ENCODE peak calls at places on chromosomes 4 and X, in five cellular contexts. One of them, this sample, is unnamed.

GRCh38 chrX:138986866-138987265 is 275.3 kb upstream of the FGF13 start:
- DNase-seq in hypothalamus: no peak
- DNase-seq in lung: no peak
- DNase-seq in thyroid gland: no peak
- DNase-seq in activated T-helper 1 cell treated with anti-CD3 and anti-CD28 coated beads, Interleukin-12 subunit alpha, Interleukin-12 subunit beta, Interleukin-2, Interleukin-4 antibody, amounts not matched to agents 30 ng/mL and 10 ng/mL and 1 ng/mL, durations not matched to agents 14 hours and 24 hours and 36 hours: no peak
- DNase-seq in this sample: no peak

GRCh38 chrX:48278958-48279357 is 23.8 kb downstream of the SSX1 start:
- DNase-seq in lung: no peak
- DNase-seq in activated T-helper 1 cell treated with anti-CD3 and anti-CD28 coated beads, Interleukin-12 subunit alpha, Interleukin-12 subunit beta, Interleukin-2, Interleukin-4 antibody, amounts not matched to agents 30 ng/mL and 10 ng/mL and 1 ng/mL, durations not matched to agents 14 hours and 24 hours and 36 hours: no peak
- DNase-seq in hypothalamus: no peak
- DNase-seq in thyroid gland: no peak
- DNase-seq in this sample: no peak

GRCh38 chrX:114976321-114976720 is 41.1 kb downstream of the IL13RA2 start:
- DNase-seq in thyroid gland: no peak
- DNase-seq in lung: no peak
- DNase-seq in hypothalamus: no peak
- DNase-seq in activated T-helper 1 cell treated with anti-CD3 and anti-CD28 coated beads, Interleukin-12 subunit alpha, Interleukin-12 subunit beta, Interleukin-2, Interleukin-4 antibody, amounts not matched to agents 30 ng/mL and 10 ng/mL and 1 ng/mL, durations not matched to agents 14 hours and 24 hours and 36 hours: no peak
- DNase-seq in this sample: no peak

GRCh38 chr4:101158136-101158485 is 189.2 kb downstream of the PPP3CA start:
- DNase-seq in activated T-helper 1 cell treated with anti-CD3 and anti-CD28 coated beads, Interleukin-12 subunit alpha, Interleukin-12 subunit beta, Interleukin-2, Interleukin-4 antibody, amounts not matched to agents 30 ng/mL and 10 ng/mL and 1 ng/mL, durations not matched to agents 14 hours and 24 hours and 36 hours: no peak
- DNase-seq in lung: no peak
- DNase-seq in hypothalamus: no peak
- DNase-seq in thyroid gland: no peak
- DNase-seq in this sample: peak; percentile 20

GRCh38 chrX:275967-276587 is 5.1 kb upstream of the PLCXD1 start:
- DNase-seq in activated T-helper 1 cell treated with anti-CD3 and anti-CD28 coated beads, Interleukin-12 subunit alpha, Interleukin-12 subunit beta, Interleukin-2, Interleukin-4 antibody, amounts not matched to agents 30 ng/mL and 10 ng/mL and 1 ng/mL, durations not matched to agents 14 hours and 24 hours and 36 hours: peak; percentile 11
- DNase-seq in thyroid gland: peak; percentile 83
- DNase-seq in hypothalamus: no peak
- DNase-seq in lung: peak; percentile 80
- DNase-seq in this sample: no peak

GRCh38 chr4:16229604-16230003 is 3.3 kb upstream of the TAPT1 start:
- DNase-seq in thyroid gland: no peak
- DNase-seq in activated T-helper 1 cell treated with anti-CD3 and anti-CD28 coated beads, Interleukin-12 subunit alpha, Interleukin-12 subunit beta, Interleukin-2, Interleukin-4 antibody, amounts not matched to agents 30 ng/mL and 10 ng/mL and 1 ng/mL, durations not matched to agents 14 hours and 24 hours and 36 hours: no peak
- DNase-seq in hypothalamus: no peak
- DNase-seq in lung: no peak
- DNase-seq in this sample: no peak

GRCh38 chrX:68018248-68019203 is 414.8 kb downstream of the OPHN1 start:
- DNase-seq in hypothalamus: no peak
- DNase-seq in lung: no peak
- DNase-seq in thyroid gland: peak; percentile 41
- DNase-seq in activated T-helper 1 cell treated with anti-CD3 and anti-CD28 coated beads, Interleukin-12 subunit alpha, Interleukin-12 subunit beta, Interleukin-2, Interleukin-4 antibody, amounts not matched to agents 30 ng/mL and 10 ng/mL and 1 ng/mL, durations not matched to agents 14 hours and 24 hours and 36 hours: no peak
- DNase-seq in this sample: no peak

GRCh38 chr4:14025093-14025492 is 397.6 kb upstream of the BOD1L1 start:
- DNase-seq in lung: no peak
- DNase-seq in hypothalamus: no peak
- DNase-seq in activated T-helper 1 cell treated with anti-CD3 and anti-CD28 coated beads, Interleukin-12 subunit alpha, Interleukin-12 subunit beta, Interleukin-2, Interleukin-4 antibody, amounts not matched to agents 30 ng/mL and 10 ng/mL and 1 ng/mL, durations not matched to agents 14 hours and 24 hours and 36 hours: no peak
- DNase-seq in thyroid gland: no peak
- DNase-seq in this sample: peak; percentile 0

GRCh38 chrX:107574711-107575110 is 53.6 kb upstream of the PRPS1 start:
- DNase-seq in hypothalamus: no peak
- DNase-seq in thyroid gland: no peak
- DNase-seq in activated T-helper 1 cell treated with anti-CD3 and anti-CD28 coated beads, Interleukin-12 subunit alpha, Interleukin-12 subunit beta, Interleukin-2, Interleukin-4 antibody, amounts not matched to agents 30 ng/mL and 10 ng/mL and 1 ng/mL, durations not matched to agents 14 hours and 24 hours and 36 hours: no peak
- DNase-seq in lung: no peak
- DNase-seq in this sample: no peak

GRCh38 chrX:16022580-16023170 is 100.7 kb upstream of the GRPR start:
- DNase-seq in thyroid gland: no peak
- DNase-seq in activated T-helper 1 cell treated with anti-CD3 and anti-CD28 coated beads, Interleukin-12 subunit alpha, Interleukin-12 subunit beta, Interleukin-2, Interleukin-4 antibody, amounts not matched to agents 30 ng/mL and 10 ng/mL and 1 ng/mL, durations not matched to agents 14 hours and 24 hours and 36 hours: no peak
- DNase-seq in lung: no peak
- DNase-seq in hypothalamus: no peak
- DNase-seq in this sample: no peak

GRCh38 chr4:4995103-4995761 is 24.0 kb downstream of the CYTL1 start:
- DNase-seq in lung: peak; percentile 63
- DNase-seq in thyroid gland: peak; percentile 69
- DNase-seq in activated T-helper 1 cell treated with anti-CD3 and anti-CD28 coated beads, Interleukin-12 subunit alpha, Interleukin-12 subunit beta, Interleukin-2, Interleukin-4 antibody, amounts not matched to agents 30 ng/mL and 10 ng/mL and 1 ng/mL, durations not matched to agents 14 hours and 24 hours and 36 hours: peak; percentile 9
- DNase-seq in hypothalamus: no peak
- DNase-seq in this sample: peak; percentile 14

GRCh38 chr4:70746179-70746839 is 24.5 kb downstream of the RUFY3 start:
- DNase-seq in thyroid gland: peak; percentile 47
- DNase-seq in activated T-helper 1 cell treated with anti-CD3 and anti-CD28 coated beads, Interleukin-12 subunit alpha, Interleukin-12 subunit beta, Interleukin-2, Interleukin-4 antibody, amounts not matched to agents 30 ng/mL and 10 ng/mL and 1 ng/mL, durations not matched to agents 14 hours and 24 hours and 36 hours: no peak
- DNase-seq in hypothalamus: no peak
- DNase-seq in lung: peak; percentile 46
- DNase-seq in this sample: no peak

GRCh38 chrX:125883169-125883568 is 282.9 kb downstream of the DCAF12L2 start:
- DNase-seq in lung: no peak
- DNase-seq in activated T-helper 1 cell treated with anti-CD3 and anti-CD28 coated beads, Interleukin-12 subunit alpha, Interleukin-12 subunit beta, Interleukin-2, Interleukin-4 antibody, amounts not matched to agents 30 ng/mL and 10 ng/mL and 1 ng/mL, durations not matched to agents 14 hours and 24 hours and 36 hours: no peak
- DNase-seq in hypothalamus: no peak
- DNase-seq in thyroid gland: no peak
- DNase-seq in this sample: no peak

GRCh38 chrX:153539171-153539978 is 21.9 kb downstream of the ATP2B3 start:
- DNase-seq in activated T-helper 1 cell treated with anti-CD3 and anti-CD28 coated beads, Interleukin-12 subunit alpha, Interleukin-12 subunit beta, Interleukin-2, Interleukin-4 antibody, amounts not matched to agents 30 ng/mL and 10 ng/mL and 1 ng/mL, durations not matched to agents 14 hours and 24 hours and 36 hours: peak; percentile 29
- DNase-seq in hypothalamus: peak; percentile 38
- DNase-seq in thyroid gland: peak; percentile 59
- DNase-seq in lung: peak; percentile 63
- DNase-seq in this sample: peak; percentile 27

GRCh38 chr4:174193438-174194015 is 89.9 kb downstream of the FBXO8 start:
- DNase-seq in thyroid gland: no peak
- DNase-seq in activated T-helper 1 cell treated with anti-CD3 and anti-CD28 coated beads, Interleukin-12 subunit alpha, Interleukin-12 subunit beta, Interleukin-2, Interleukin-4 antibody, amounts not matched to agents 30 ng/mL and 10 ng/mL and 1 ng/mL, durations not matched to agents 14 hours and 24 hours and 36 hours: no peak
- DNase-seq in hypothalamus: no peak
- DNase-seq in lung: no peak
- DNase-seq in this sample: no peak

GRCh38 chr4:139743027-139743426 is 77.4 kb downstream of the MGST2 start:
- DNase-seq in thyroid gland: no peak
- DNase-seq in activated T-helper 1 cell treated with anti-CD3 and anti-CD28 coated beads, Interleukin-12 subunit alpha, Interleukin-12 subunit beta, Interleukin-2, Interleukin-4 antibody, amounts not matched to agents 30 ng/mL and 10 ng/mL and 1 ng/mL, durations not matched to agents 14 hours and 24 hours and 36 hours: no peak
- DNase-seq in hypothalamus: no peak
- DNase-seq in lung: peak; percentile 24
- DNase-seq in this sample: peak; percentile 53

GRCh38 chr4:22850055-22850454 is 157.3 kb downstream of the GBA3 start:
- DNase-seq in thyroid gland: no peak
- DNase-seq in activated T-helper 1 cell treated with anti-CD3 and anti-CD28 coated beads, Interleukin-12 subunit alpha, Interleukin-12 subunit beta, Interleukin-2, Interleukin-4 antibody, amounts not matched to agents 30 ng/mL and 10 ng/mL and 1 ng/mL, durations not matched to agents 14 hours and 24 hours and 36 hours: no peak
- DNase-seq in hypothalamus: no peak
- DNase-seq in lung: no peak
- DNase-seq in this sample: no peak

GRCh38 chr4:38082424-38083374 is 122.5 kb downstream of the PTTG2 start:
- DNase-seq in hypothalamus: no peak
- DNase-seq in thyroid gland: no peak
- DNase-seq in activated T-helper 1 cell treated with anti-CD3 and anti-CD28 coated beads, Interleukin-12 subunit alpha, Interleukin-12 subunit beta, Interleukin-2, Interleukin-4 antibody, amounts not matched to agents 30 ng/mL and 10 ng/mL and 1 ng/mL, durations not matched to agents 14 hours and 24 hours and 36 hours: no peak
- DNase-seq in lung: no peak
- DNase-seq in this sample: no peak

GRCh38 chr4:128060620-128061565 is at the start of gene LARP1B:
- DNase-seq in lung: peak; percentile 96
- DNase-seq in thyroid gland: peak; percentile 98
- DNase-seq in hypothalamus: peak; percentile 85
- DNase-seq in activated T-helper 1 cell treated with anti-CD3 and anti-CD28 coated beads, Interleukin-12 subunit alpha, Interleukin-12 subunit beta, Interleukin-2, Interleukin-4 antibody, amounts not matched to agents 30 ng/mL and 10 ng/mL and 1 ng/mL, durations not matched to agents 14 hours and 24 hours and 36 hours: peak; percentile 93
- DNase-seq in this sample: peak; percentile 74

GRCh38 chr4:41181037-41181436 is 33.3 kb downstream of the APBB2 start:
- DNase-seq in lung: no peak
- DNase-seq in hypothalamus: no peak
- DNase-seq in thyroid gland: no peak
- DNase-seq in activated T-helper 1 cell treated with anti-CD3 and anti-CD28 coated beads, Interleukin-12 subunit alpha, Interleukin-12 subunit beta, Interleukin-2, Interleukin-4 antibody, amounts not matched to agents 30 ng/mL and 10 ng/mL and 1 ng/mL, durations not matched to agents 14 hours and 24 hours and 36 hours: no peak
- DNase-seq in this sample: no peak

GRCh38 chr4:11232004-11232403 is 196.7 kb downstream of the HS3ST1 start:
- DNase-seq in activated T-helper 1 cell treated with anti-CD3 and anti-CD28 coated beads, Interleukin-12 subunit alpha, Interleukin-12 subunit beta, Interleukin-2, Interleukin-4 antibody, amounts not matched to agents 30 ng/mL and 10 ng/mL and 1 ng/mL, durations not matched to agents 14 hours and 24 hours and 36 hours: no peak
- DNase-seq in thyroid gland: no peak
- DNase-seq in hypothalamus: no peak
- DNase-seq in lung: no peak
- DNase-seq in this sample: no peak

GRCh38 chr4:122542411-122543236 is 78.2 kb downstream of the IL21 start:
- DNase-seq in thyroid gland: no peak
- DNase-seq in activated T-helper 1 cell treated with anti-CD3 and anti-CD28 coated beads, Interleukin-12 subunit alpha, Interleukin-12 subunit beta, Interleukin-2, Interleukin-4 antibody, amounts not matched to agents 30 ng/mL and 10 ng/mL and 1 ng/mL, durations not matched to agents 14 hours and 24 hours and 36 hours: no peak
- DNase-seq in lung: no peak
- DNase-seq in hypothalamus: no peak
- DNase-seq in this sample: no peak

GRCh38 chr4:142416121-142416520 is 430.0 kb downstream of the INPP4B start:
- DNase-seq in activated T-helper 1 cell treated with anti-CD3 and anti-CD28 coated beads, Interleukin-12 subunit alpha, Interleukin-12 subunit beta, Interleukin-2, Interleukin-4 antibody, amounts not matched to agents 30 ng/mL and 10 ng/mL and 1 ng/mL, durations not matched to agents 14 hours and 24 hours and 36 hours: no peak
- DNase-seq in thyroid gland: no peak
- DNase-seq in hypothalamus: no peak
- DNase-seq in lung: no peak
- DNase-seq in this sample: no peak

GRCh38 chr4:125011646-125012045 is 299.1 kb upstream of the ANKRD50 start:
- DNase-seq in hypothalamus: no peak
- DNase-seq in activated T-helper 1 cell treated with anti-CD3 and anti-CD28 coated beads, Interleukin-12 subunit alpha, Interleukin-12 subunit beta, Interleukin-2, Interleukin-4 antibody, amounts not matched to agents 30 ng/mL and 10 ng/mL and 1 ng/mL, durations not matched to agents 14 hours and 24 hours and 36 hours: no peak
- DNase-seq in lung: no peak
- DNase-seq in thyroid gland: no peak
- DNase-seq in this sample: no peak

GRCh38 chr4:43274376-43274775 is 381.9 kb downstream of the GRXCR1 start:
- DNase-seq in lung: no peak
- DNase-seq in hypothalamus: no peak
- DNase-seq in activated T-helper 1 cell treated with anti-CD3 and anti-CD28 coated beads, Interleukin-12 subunit alpha, Interleukin-12 subunit beta, Interleukin-2, Interleukin-4 antibody, amounts not matched to agents 30 ng/mL and 10 ng/mL and 1 ng/mL, durations not matched to agents 14 hours and 24 hours and 36 hours: no peak
- DNase-seq in thyroid gland: no peak
- DNase-seq in this sample: no peak

GRCh38 chr4:84955168-84955567 is 11.3 kb downstream of the WDFY3 start:
- DNase-seq in lung: no peak
- DNase-seq in hypothalamus: no peak
- DNase-seq in activated T-helper 1 cell treated with anti-CD3 and anti-CD28 coated beads, Interleukin-12 subunit alpha, Interleukin-12 subunit beta, Interleukin-2, Interleukin-4 antibody, amounts not matched to agents 30 ng/mL and 10 ng/mL and 1 ng/mL, durations not matched to agents 14 hours and 24 hours and 36 hours: no peak
- DNase-seq in thyroid gland: no peak
- DNase-seq in this sample: no peak

GRCh38 chrX:2664497-2664896 is 26.6 kb upstream of the CD99 start:
- DNase-seq in hypothalamus: no peak
- DNase-seq in lung: no peak
- DNase-seq in thyroid gland: no peak
- DNase-seq in activated T-helper 1 cell treated with anti-CD3 and anti-CD28 coated beads, Interleukin-12 subunit alpha, Interleukin-12 subunit beta, Interleukin-2, Interleukin-4 antibody, amounts not matched to agents 30 ng/mL and 10 ng/mL and 1 ng/mL, durations not matched to agents 14 hours and 24 hours and 36 hours: no peak
- DNase-seq in this sample: no peak

GRCh38 chr4:7158991-7159390 is 33.3 kb upstream of the SORCS2 start:
- DNase-seq in thyroid gland: no peak
- DNase-seq in hypothalamus: no peak
- DNase-seq in activated T-helper 1 cell treated with anti-CD3 and anti-CD28 coated beads, Interleukin-12 subunit alpha, Interleukin-12 subunit beta, Interleukin-2, Interleukin-4 antibody, amounts not matched to agents 30 ng/mL and 10 ng/mL and 1 ng/mL, durations not matched to agents 14 hours and 24 hours and 36 hours: no peak
- DNase-seq in lung: no peak
- DNase-seq in this sample: no peak

GRCh38 chr4:73821325-73821724 is 15.2 kb upstream of the CXCL6 start:
- DNase-seq in hypothalamus: no peak
- DNase-seq in thyroid gland: no peak
- DNase-seq in activated T-helper 1 cell treated with anti-CD3 and anti-CD28 coated beads, Interleukin-12 subunit alpha, Interleukin-12 subunit beta, Interleukin-2, Interleukin-4 antibody, amounts not matched to agents 30 ng/mL and 10 ng/mL and 1 ng/mL, durations not matched to agents 14 hours and 24 hours and 36 hours: no peak
- DNase-seq in lung: no peak
- DNase-seq in this sample: no peak

GRCh38 chr4:3771167-3771809 is 5.1 kb downstream of the ADRA2C start:
- DNase-seq in lung: no peak
- DNase-seq in activated T-helper 1 cell treated with anti-CD3 and anti-CD28 coated beads, Interleukin-12 subunit alpha, Interleukin-12 subunit beta, Interleukin-2, Interleukin-4 antibody, amounts not matched to agents 30 ng/mL and 10 ng/mL and 1 ng/mL, durations not matched to agents 14 hours and 24 hours and 36 hours: no peak
- DNase-seq in thyroid gland: peak; percentile 26
- DNase-seq in hypothalamus: no peak
- DNase-seq in this sample: no peak

GRCh38 chr4:25856756-25857155 is 6.0 kb downstream of the SEL1L3 start:
- DNase-seq in activated T-helper 1 cell treated with anti-CD3 and anti-CD28 coated beads, Interleukin-12 subunit alpha, Interleukin-12 subunit beta, Interleukin-2, Interleukin-4 antibody, amounts not matched to agents 30 ng/mL and 10 ng/mL and 1 ng/mL, durations not matched to agents 14 hours and 24 hours and 36 hours: no peak
- DNase-seq in lung: no peak
- DNase-seq in hypothalamus: no peak
- DNase-seq in thyroid gland: no peak
- DNase-seq in this sample: no peak

GRCh38 chrX:53421772-53422090 is 723 bp downstream of the SMC1A start:
- DNase-seq in hypothalamus: no peak
- DNase-seq in activated T-helper 1 cell treated with anti-CD3 and anti-CD28 coated beads, Interleukin-12 subunit alpha, Interleukin-12 subunit beta, Interleukin-2, Interleukin-4 antibody, amounts not matched to agents 30 ng/mL and 10 ng/mL and 1 ng/mL, durations not matched to agents 14 hours and 24 hours and 36 hours: no peak
- DNase-seq in thyroid gland: no peak
- DNase-seq in lung: no peak
- DNase-seq in this sample: no peak

GRCh38 chrX:20521245-20521644 is 254.5 kb upstream of the RPS6KA3 start:
- DNase-seq in activated T-helper 1 cell treated with anti-CD3 and anti-CD28 coated beads, Interleukin-12 subunit alpha, Interleukin-12 subunit beta, Interleukin-2, Interleukin-4 antibody, amounts not matched to agents 30 ng/mL and 10 ng/mL and 1 ng/mL, durations not matched to agents 14 hours and 24 hours and 36 hours: no peak
- DNase-seq in thyroid gland: no peak
- DNase-seq in hypothalamus: no peak
- DNase-seq in lung: no peak
- DNase-seq in this sample: no peak

GRCh38 chr4:108034560-108034959 is 44.9 kb downstream of the HADH start:
- DNase-seq in hypothalamus: no peak
- DNase-seq in activated T-helper 1 cell treated with anti-CD3 and anti-CD28 coated beads, Interleukin-12 subunit alpha, Interleukin-12 subunit beta, Interleukin-2, Interleukin-4 antibody, amounts not matched to agents 30 ng/mL and 10 ng/mL and 1 ng/mL, durations not matched to agents 14 hours and 24 hours and 36 hours: no peak
- DNase-seq in thyroid gland: no peak
- DNase-seq in lung: no peak
- DNase-seq in this sample: no peak